ENCODE peak calls at places on chromosomes 3 and 15, in five cellular contexts. J, Y, R, D and X are unnamed samples.

GRCh38 chr3:126349071-126349470 is 8.1 kb downstream of the KLF15 start:
- DNase-seq in J (peak; percentile 12), Y (peak; percentile 8), R (peak; percentile 3), D (no peak), X (peak; percentile 32)

GRCh38 chr3:53231532-53232511 is 24.0 kb downstream of the TKT start:
- DNase-seq in J (no peak), Y (no peak), R (no peak), D (no peak), X (no peak)

GRCh38 chr15:46442196-46442595 is 807.4 kb downstream of the SQOR start:
- DNase-seq in J (no peak), Y (no peak), R (no peak), D (no peak), X (peak; percentile 59)

GRCh38 chr3:12922881-12923431 is 81.6 kb upstream of the RPL32 start:
- DNase-seq in J (no peak), Y (no peak), R (no peak), D (no peak), X (no peak)

GRCh38 chr15:45635191-45635638 is 386 bp downstream of the SQOR start:
- DNase-seq in J (peak; percentile 38), Y (peak; percentile 58), R (peak; percentile 82), D (peak; percentile 55), X (peak; percentile 83)

GRCh38 chr3:78967061-78967460 is 800.7 kb downstream of the ROBO1 start:
- DNase-seq in J (no peak), Y (no peak), R (no peak), D (no peak), X (no peak)

GRCh38 chr15:91258436-91258779 is 158.4 kb downstream of the SV2B start:
- DNase-seq in J (no peak), Y (no peak), R (no peak), D (no peak), X (no peak)

GRCh38 chr3:134708671-134709070 is 57.8 kb upstream of the KY start:
- DNase-seq in J (no peak), Y (no peak), R (no peak), D (no peak), X (no peak)

GRCh38 chr3:193728429-193729087 is 135.6 kb downstream of the OPA1 start:
- DNase-seq in J (no peak), Y (no peak), R (no peak), D (no peak), X (no peak)

GRCh38 chr15:80549191-80549590 is 145.0 kb downstream of the ARNT2 start:
- DNase-seq in J (no peak), Y (no peak), R (no peak), D (no peak), X (no peak)

GRCh38 chr3:195761503-195762248 is 40.9 kb downstream of the MUC20 start:
- DNase-seq in J (no peak), Y (no peak), R (no peak), D (no peak), X (no peak)

GRCh38 chr3:44665173-44665572 is 16.6 kb downstream of the ZNF35 start:
- DNase-seq in J (no peak), Y (no peak), R (no peak), D (no peak), X (no peak)

GRCh38 chr3:128392812-128393544 is 73.7 kb downstream of the DNAJB8 start:
- DNase-seq in J (no peak), Y (no peak), R (no peak), D (no peak), X (no peak)

GRCh38 chr3:170346481-170347125 is 10.9 kb upstream of the SKIL start:
- DNase-seq in J (no peak), Y (no peak), R (no peak), D (no peak), X (no peak)

GRCh38 chr15:59053482-59053881 is 51.5 kb upstream of the CCNB2 start:
- DNase-seq in J (no peak), Y (no peak), R (no peak), D (no peak), X (no peak)
- H3K4me3 ChIP-seq in J (no peak overlapping the region), Y (no peak overlapping the region), R (no peak overlapping the region), D (no peak overlapping the region), X (no peak overlapping the region)

GRCh38 chr3:32780735-32781210 is 37.0 kb upstream of the TRIM71 start:
- DNase-seq in J (no peak), Y (peak; percentile 15), R (peak; percentile 41), D (peak; percentile 97), X (no peak)
- TF ChIP-seq CTCF in J (no peak), Y (no peak), R (no peak), D (no peak), X (no peak)

DNA sequence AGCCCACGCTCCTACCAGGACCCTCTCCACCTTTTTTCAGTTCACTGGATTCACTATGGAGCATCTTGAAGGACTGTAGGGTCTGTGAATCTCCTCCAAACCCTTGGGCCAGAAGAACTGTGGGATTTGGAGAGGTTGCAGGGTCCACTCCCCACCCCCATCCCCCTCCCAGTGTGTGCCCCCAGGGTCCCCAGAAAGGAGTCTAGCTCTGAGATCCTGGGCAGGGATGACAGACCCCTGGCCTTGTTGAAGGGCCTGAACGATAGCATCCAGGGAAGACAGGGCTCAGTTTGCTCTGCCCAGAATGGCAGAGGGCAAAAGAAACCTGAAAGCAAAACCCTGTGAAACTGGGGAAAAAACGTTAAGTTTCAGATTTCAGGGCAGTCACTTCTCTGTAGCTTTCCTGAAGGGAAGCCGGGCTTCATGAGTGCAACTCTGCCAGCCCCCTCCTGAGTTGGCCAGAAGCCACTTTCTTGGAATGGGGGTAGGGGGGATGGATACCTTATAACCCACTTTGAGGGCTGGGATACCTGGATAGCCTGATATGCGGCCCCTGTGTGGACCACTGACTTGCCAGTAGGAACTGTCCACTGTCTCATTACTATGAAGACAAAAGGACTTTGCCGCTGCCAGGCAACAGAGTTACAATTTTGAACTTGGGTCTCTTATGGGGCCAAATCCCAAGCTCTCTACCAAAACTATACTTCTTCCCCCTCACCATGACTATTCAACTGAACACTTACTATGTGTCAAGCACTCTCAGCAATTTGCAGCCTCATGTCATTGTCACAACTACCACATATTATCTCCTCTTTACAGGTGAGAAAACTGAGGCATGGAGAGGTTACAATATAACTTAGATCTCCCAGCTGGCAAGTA is 1.6 kb upstream of the CISH start:
- DNase-seq in J (no peak), Y (no peak), R (no peak), D (no peak), X (no peak)
- H3K4me1 ChIP-seq in J (peaks cover 37% of the 10 kb centered on the region), Y (peaks cover 16% of the 10 kb centered on the region), R (peaks cover 58% of the 10 kb centered on the region), D (peaks cover 25% of the 10 kb centered on the region), X (peaks cover 14% of the 10 kb centered on the region)

GRCh38 chr15:100114526-100114925 is 227.2 kb downstream of the ADAMTS17 start:
- DNase-seq in J (no peak), Y (no peak), R (no peak), D (peak; percentile 70), X (no peak)
- H3K4me3 ChIP-seq in J (peak overlapping the region; percentile 44), Y (peak overlapping the region; percentile 21), R (no peak overlapping the region), D (no peak overlapping the region), X (no peak overlapping the region)

GRCh38 chr3:104269771-104270170 is 1096.9 kb upstream of the ALCAM start:
- DNase-seq in J (no peak), Y (no peak), R (no peak), D (no peak), X (no peak)

GRCh38 chr3:104275199-104275598 is 1091.5 kb upstream of the ALCAM start:
- DNase-seq in J (no peak), Y (no peak), R (no peak), D (no peak), X (no peak)

DNA sequence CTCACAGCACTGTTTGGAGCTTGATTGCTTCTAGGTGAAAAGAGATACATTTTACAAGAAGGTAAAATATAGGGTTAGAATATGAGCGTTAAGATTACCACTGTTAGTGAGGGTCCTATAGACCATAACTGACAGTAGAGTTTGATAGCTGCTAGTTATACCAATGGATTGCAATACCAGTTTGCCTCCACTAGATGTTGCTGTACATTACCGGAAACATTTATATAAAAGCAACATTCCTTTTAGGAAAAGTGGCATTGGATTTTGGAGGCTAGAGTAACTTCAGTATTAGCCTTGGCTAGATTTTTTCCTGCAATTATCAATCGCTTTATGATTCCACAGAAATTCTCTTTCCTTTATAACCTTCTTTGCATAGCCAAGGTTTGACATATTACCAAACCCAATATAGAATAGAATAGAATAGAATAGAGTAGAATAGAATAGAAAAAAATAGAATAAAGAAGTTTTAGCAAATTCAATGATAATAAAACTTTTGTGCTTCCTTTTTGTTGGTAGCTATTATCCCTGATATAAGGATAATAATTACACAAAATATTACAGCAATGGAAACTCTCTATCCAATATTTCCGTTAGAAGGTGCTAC is 1093.6 kb upstream of the ALCAM start:
- DNase-seq in J (no peak), Y (no peak), R (no peak), D (peak; percentile 24), X (no peak)
- TF ChIP-seq CTCF in J (peak; percentile 69), Y (peak; percentile 19), R (peak; percentile 52), D (peak; percentile 71), X (peak; percentile 70)

GRCh38 chr15:64017591-64018163 is 28.6 kb downstream of the DAPK2 start:
- DNase-seq in J (no peak), Y (no peak), R (no peak), D (no peak), X (no peak)
- H3K4me1 ChIP-seq in J (peaks cover 5% of the 10 kb centered on the region), Y (no peaks in the 10 kb centered on the region), R (peaks cover 67% of the 10 kb centered on the region), D (peaks cover 12% of the 10 kb centered on the region), X (peaks cover 42% of the 10 kb centered on the region)

GRCh38 chr3:74613566-74613965 is 893 bp downstream of the CNTN3 start:
- DNase-seq in J (no peak), Y (no peak), R (peak; percentile 39), D (peak; percentile 23), X (no peak)
- H3K4me3 ChIP-seq in J (peak overlapping the region; percentile 54), Y (peak overlapping the region; percentile 32), R (peak overlapping the region; percentile 15), D (peak overlapping the region; percentile 50), X (no peak overlapping the region)